ENCODE peak calls at places on chromosomes 1 and 21, in nine cellular contexts. One of them, this sample, is unnamed.

GRCh38 chr1:183161391-183161790 is 24.7 kb upstream of the LAMC2 start:
- DNase-seq in sigmoid colon: no peak
- DNase-seq in spleen: no peak
- DNase-seq in prostate gland: no peak
- DNase-seq in transverse colon: no peak
- DNase-seq in HCT116: no peak
- DNase-seq in Panc1: no peak
- DNase-seq in GM23338: no peak
- DNase-seq in breast epithelium: no peak
- DNase-seq in this sample: no peak

GRCh38 chr1:50658421-50659076 is 235.3 kb upstream of the DMRTA2 start:
- DNase-seq in HCT116: no peak
- DNase-seq in prostate gland: no peak
- DNase-seq in transverse colon: no peak
- DNase-seq in GM23338: no peak
- DNase-seq in spleen: no peak
- DNase-seq in Panc1: no peak
- DNase-seq in sigmoid colon: no peak
- DNase-seq in breast epithelium: no peak
- DNase-seq in this sample: no peak

GRCh38 chr1:150798509-150798908 is 9.6 kb downstream of the CTSK start:
- DNase-seq in Panc1: no peak
- DNase-seq in transverse colon: no peak
- DNase-seq in breast epithelium: no peak
- DNase-seq in HCT116: no peak
- DNase-seq in sigmoid colon: no peak
- DNase-seq in spleen: no peak
- DNase-seq in prostate gland: no peak
- DNase-seq in GM23338: peak; percentile 29
- DNase-seq in this sample: no peak

GRCh38 chr21:42041711-42042110 is 29.4 kb upstream of the UMODL1 start:
- DNase-seq in prostate gland: no peak
- DNase-seq in sigmoid colon: no peak
- DNase-seq in Panc1: no peak
- DNase-seq in breast epithelium: no peak
- DNase-seq in GM23338: no peak
- DNase-seq in spleen: peak; percentile 51
- DNase-seq in HCT116: no peak
- DNase-seq in transverse colon: no peak
- DNase-seq in this sample: no peak

GRCh38 chr21:33543505-33544129 is 779 bp downstream of the SON start:
- DNase-seq in transverse colon: peak; percentile 78
- DNase-seq in sigmoid colon: peak; percentile 81
- DNase-seq in Panc1: no peak
- DNase-seq in spleen: peak; percentile 94
- DNase-seq in breast epithelium: peak; percentile 67
- DNase-seq in prostate gland: peak; percentile 57
- DNase-seq in HCT116: no peak
- DNase-seq in GM23338: no peak
- DNase-seq in this sample: no peak

GRCh38 chr1:214520544-214521165 is 30.7 kb downstream of the PTPN14 start:
- DNase-seq in HCT116: no peak
- DNase-seq in sigmoid colon: no peak
- DNase-seq in GM23338: no peak
- DNase-seq in Panc1: no peak
- DNase-seq in transverse colon: no peak
- DNase-seq in breast epithelium: no peak
- DNase-seq in prostate gland: no peak
- DNase-seq in spleen: no peak
- DNase-seq in this sample: no peak

GRCh38 chr1:213138892-213139291 is 87.9 kb downstream of the RPS6KC1 start:
- DNase-seq in Panc1: no peak
- DNase-seq in breast epithelium: no peak
- DNase-seq in HCT116: no peak
- DNase-seq in sigmoid colon: no peak
- DNase-seq in transverse colon: no peak
- DNase-seq in GM23338: no peak
- DNase-seq in spleen: no peak
- DNase-seq in prostate gland: no peak
- DNase-seq in this sample: no peak

GRCh38 chr21:42613756-42614155 is 39.7 kb upstream of the PDE9A start:
- DNase-seq in GM23338: no peak
- DNase-seq in breast epithelium: no peak
- DNase-seq in spleen: no peak
- DNase-seq in HCT116: no peak
- DNase-seq in prostate gland: no peak
- DNase-seq in sigmoid colon: no peak
- DNase-seq in transverse colon: no peak
- DNase-seq in Panc1: no peak
- DNase-seq in this sample: no peak

GRCh38 chr21:33936221-33937038 is 20.8 kb upstream of the ATP5PO start:
- DNase-seq in HCT116: no peak
- DNase-seq in GM23338: peak; percentile 25
- DNase-seq in Panc1: no peak
- DNase-seq in sigmoid colon: no peak
- DNase-seq in spleen: no peak
- DNase-seq in breast epithelium: no peak
- DNase-seq in transverse colon: no peak
- DNase-seq in prostate gland: no peak
- DNase-seq in this sample: no peak

GRCh38 chr1:181763736-181764135 is 280.4 kb downstream of the CACNA1E start:
- DNase-seq in breast epithelium: no peak
- DNase-seq in Panc1: no peak
- DNase-seq in prostate gland: no peak
- DNase-seq in transverse colon: no peak
- DNase-seq in spleen: no peak
- DNase-seq in sigmoid colon: no peak
- DNase-seq in HCT116: no peak
- DNase-seq in GM23338: no peak
- DNase-seq in this sample: no peak

GRCh38 chr1:32948905-32949304 is 15.7 kb downstream of the RNF19B start:
- DNase-seq in spleen: no peak
- DNase-seq in transverse colon: no peak
- DNase-seq in prostate gland: no peak
- DNase-seq in HCT116: no peak
- DNase-seq in sigmoid colon: no peak
- DNase-seq in GM23338: no peak
- DNase-seq in breast epithelium: no peak
- DNase-seq in Panc1: no peak
- DNase-seq in this sample: no peak

GRCh38 chr1:92953491-92953890 is 7.8 kb downstream of the DIPK1A start:
- DNase-seq in prostate gland: no peak
- DNase-seq in Panc1: no peak
- DNase-seq in breast epithelium: no peak
- DNase-seq in spleen: no peak
- DNase-seq in HCT116: no peak
- DNase-seq in sigmoid colon: no peak
- DNase-seq in GM23338: no peak
- DNase-seq in transverse colon: no peak
- DNase-seq in this sample: no peak

GRCh38 chr1:179082308-179083030 is 599 bp downstream of the TOR3A start:
- DNase-seq in breast epithelium: no peak
- DNase-seq in prostate gland: no peak
- DNase-seq in GM23338: peak; percentile 66
- DNase-seq in transverse colon: peak; percentile 50
- DNase-seq in Panc1: no peak
- DNase-seq in sigmoid colon: peak; percentile 76
- DNase-seq in HCT116: no peak
- DNase-seq in spleen: no peak
- DNase-seq in this sample: no peak

DNA sequence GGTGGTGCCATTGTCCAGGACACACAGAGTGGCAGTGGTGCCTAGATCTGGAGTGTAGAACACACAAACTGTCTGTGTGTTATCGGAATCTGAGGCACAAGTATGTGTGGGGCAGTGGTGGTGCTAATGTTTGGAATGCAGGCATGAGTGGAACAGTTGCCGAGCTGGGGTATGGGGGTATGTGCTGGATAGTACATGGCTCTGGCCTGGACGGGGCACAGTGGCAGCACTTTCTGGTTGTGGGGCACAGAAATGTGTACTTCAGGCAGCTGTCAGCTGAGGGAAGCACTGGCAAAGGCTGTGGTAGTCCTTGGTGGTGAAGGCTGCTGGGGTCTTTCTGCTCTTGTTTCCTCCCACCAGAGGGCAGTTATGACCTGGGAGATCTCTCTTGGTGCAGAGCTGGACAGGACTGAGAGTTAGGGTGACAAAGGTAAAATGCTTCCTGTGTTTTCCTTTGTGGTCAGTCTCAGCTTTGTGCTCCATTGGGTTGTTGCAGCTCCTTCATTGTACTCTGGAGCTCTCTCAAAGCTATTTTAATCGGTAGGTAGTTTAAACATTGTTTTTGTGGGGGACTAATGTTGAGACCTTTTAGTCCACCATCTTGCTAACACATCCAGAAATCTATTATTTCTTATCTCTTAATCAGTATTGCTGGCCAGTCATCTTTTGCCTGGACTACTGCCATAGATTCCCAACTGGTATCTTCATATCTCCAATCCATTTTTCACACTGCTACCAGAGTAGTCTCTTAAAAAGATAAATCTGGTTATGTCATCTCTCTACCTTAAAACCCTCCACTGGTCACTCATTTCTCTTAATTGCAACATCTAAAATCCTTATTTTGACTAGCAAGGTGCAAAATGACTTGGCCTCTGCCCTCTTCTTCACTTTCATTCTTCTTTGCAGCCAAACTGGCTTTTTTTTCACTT is 83.9 kb upstream of the NBPF4 start:
- DNase-seq in sigmoid colon: no peak
- DNase-seq in Panc1: no peak
- DNase-seq in HCT116: peak; percentile 13
- DNase-seq in prostate gland: no peak
- DNase-seq in spleen: no peak
- DNase-seq in GM23338: peak; percentile 52
- DNase-seq in transverse colon: no peak
- DNase-seq in breast epithelium: no peak
- DNase-seq in this sample: no peak
- TF ChIP-seq CTCF in sigmoid colon: no peak
- TF ChIP-seq CTCF in Panc1: peak; percentile 17
- TF ChIP-seq CTCF in HCT116: peak; percentile 42
- TF ChIP-seq CTCF in prostate gland: no peak
- TF ChIP-seq CTCF in spleen: no peak
- TF ChIP-seq CTCF in GM23338: peak; percentile 56
- TF ChIP-seq CTCF in transverse colon: no peak
- TF ChIP-seq CTCF in breast epithelium: no peak
- TF ChIP-seq CTCF in this sample: no peak

DNA sequence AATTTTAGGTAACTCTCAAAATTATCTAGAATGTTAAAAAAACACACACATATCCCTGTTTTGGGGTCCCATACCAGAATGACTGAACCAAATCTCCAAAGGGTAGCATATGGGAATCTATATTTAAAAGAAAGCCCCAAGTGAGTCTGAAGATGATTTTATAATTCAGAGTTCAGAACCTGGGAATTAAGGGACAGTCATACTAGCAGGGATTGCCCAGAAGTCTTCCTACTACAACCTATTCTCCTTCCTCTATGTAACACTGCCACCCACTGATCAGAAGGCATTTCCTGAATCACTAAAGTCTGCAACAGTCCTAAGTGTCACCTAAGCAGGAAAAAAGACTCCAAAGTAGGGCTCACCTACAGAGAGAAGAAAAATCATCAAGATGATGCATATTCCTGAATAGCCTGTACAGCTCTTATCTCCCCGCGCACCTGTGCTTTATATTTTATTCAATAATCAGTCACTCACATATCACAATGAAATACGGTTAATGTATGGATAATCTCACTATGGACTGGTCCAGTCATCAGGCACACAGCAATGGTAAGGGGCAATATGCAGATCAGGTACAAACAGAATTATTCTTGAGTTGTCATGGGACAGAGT is 4.9 kb downstream of the RGS1 start:
- DNase-seq in sigmoid colon: no peak
- DNase-seq in spleen: no peak
- DNase-seq in Panc1: peak; percentile 47
- DNase-seq in GM23338: peak; percentile 57
- DNase-seq in prostate gland: peak; percentile 19
- DNase-seq in breast epithelium: no peak
- DNase-seq in HCT116: peak; percentile 42
- DNase-seq in transverse colon: peak; percentile 16
- DNase-seq in this sample: no peak
- TF ChIP-seq POLR2AphosphoS5 in sigmoid colon: no peak
- TF ChIP-seq POLR2AphosphoS5 in spleen: no peak
- TF ChIP-seq POLR2AphosphoS5 in Panc1: no peak
- TF ChIP-seq POLR2AphosphoS5 in GM23338: no peak
- TF ChIP-seq POLR2AphosphoS5 in prostate gland: no peak
- TF ChIP-seq POLR2AphosphoS5 in breast epithelium: no peak
- TF ChIP-seq POLR2AphosphoS5 in HCT116: no peak
- TF ChIP-seq POLR2AphosphoS5 in transverse colon: peak; percentile 41
- TF ChIP-seq POLR2AphosphoS5 in this sample: no peak

GRCh38 chr1:234732671-234733390 is 122.9 kb upstream of the IRF2BP2 start:
- DNase-seq in Panc1: no peak
- DNase-seq in transverse colon: no peak
- DNase-seq in spleen: no peak
- DNase-seq in GM23338: no peak
- DNase-seq in sigmoid colon: peak; percentile 50
- DNase-seq in prostate gland: no peak
- DNase-seq in HCT116: no peak
- DNase-seq in breast epithelium: no peak
- DNase-seq in this sample: no peak

GRCh38 chr1:234730542-234731370 is 120.8 kb upstream of the IRF2BP2 start:
- DNase-seq in prostate gland: no peak
- DNase-seq in transverse colon: no peak
- DNase-seq in GM23338: no peak
- DNase-seq in sigmoid colon: peak; percentile 40
- DNase-seq in Panc1: no peak
- DNase-seq in spleen: no peak
- DNase-seq in breast epithelium: no peak
- DNase-seq in HCT116: no peak
- DNase-seq in this sample: no peak

GRCh38 chr1:234731371-234732085 is 121.5 kb upstream of the IRF2BP2 start:
- DNase-seq in HCT116: peak; percentile 21
- DNase-seq in breast epithelium: no peak
- DNase-seq in prostate gland: no peak
- DNase-seq in sigmoid colon: peak; percentile 67
- DNase-seq in spleen: peak; percentile 83
- DNase-seq in transverse colon: no peak
- DNase-seq in Panc1: no peak
- DNase-seq in GM23338: no peak
- DNase-seq in this sample: no peak

GRCh38 chr1:234733427-234733826 is 123.4 kb upstream of the IRF2BP2 start:
- DNase-seq in Panc1: no peak
- DNase-seq in GM23338: no peak
- DNase-seq in transverse colon: no peak
- DNase-seq in breast epithelium: no peak
- DNase-seq in sigmoid colon: peak; percentile 46
- DNase-seq in HCT116: no peak
- DNase-seq in spleen: no peak
- DNase-seq in prostate gland: no peak
- DNase-seq in this sample: no peak

GRCh38 chr1:234732260-234732659 is 122.3 kb upstream of the IRF2BP2 start:
- DNase-seq in spleen: no peak
- DNase-seq in Panc1: no peak
- DNase-seq in transverse colon: no peak
- DNase-seq in breast epithelium: no peak
- DNase-seq in prostate gland: no peak
- DNase-seq in sigmoid colon: no peak
- DNase-seq in HCT116: no peak
- DNase-seq in GM23338: no peak
- DNase-seq in this sample: no peak
- H3K27ac ChIP-seq in spleen: peak overlapping the region; percentile 61
- H3K27ac ChIP-seq in Panc1: peak overlapping the region; percentile 95
- H3K27ac ChIP-seq in transverse colon: no peak overlapping the region
- H3K27ac ChIP-seq in breast epithelium: no peak overlapping the region
- H3K27ac ChIP-seq in prostate gland: no peak overlapping the region
- H3K27ac ChIP-seq in sigmoid colon: no peak overlapping the region
- H3K27ac ChIP-seq in HCT116: no peak overlapping the region
- H3K27ac ChIP-seq in GM23338: no peak overlapping the region
- H3K27ac ChIP-seq in this sample: no peak overlapping the region

GRCh38 chr21:26112979-26113378 is 57.6 kb downstream of the APP start:
- DNase-seq in breast epithelium: no peak
- DNase-seq in transverse colon: no peak
- DNase-seq in spleen: no peak
- DNase-seq in Panc1: no peak
- DNase-seq in HCT116: no peak
- DNase-seq in sigmoid colon: no peak
- DNase-seq in GM23338: no peak
- DNase-seq in prostate gland: no peak
- DNase-seq in this sample: no peak
- TF ChIP-seq CTCF in breast epithelium: no peak
- TF ChIP-seq CTCF in transverse colon: no peak
- TF ChIP-seq CTCF in spleen: no peak
- TF ChIP-seq CTCF in Panc1: no peak
- TF ChIP-seq CTCF in HCT116: no peak
- TF ChIP-seq CTCF in sigmoid colon: no peak
- TF ChIP-seq CTCF in GM23338: no peak
- TF ChIP-seq CTCF in prostate gland: no peak
- TF ChIP-seq CTCF in this sample: no peak